ENCODE peak calls at places on chromosomes 11 and 22, in nine cellular contexts. B is T1000, P is neural progenitor cell, M is NCI-H2081, G is small intestine, E is mammary epithelial cell, O is mesendoderm, L is Calu3, T is KG1. N is an unnamed sample.

GRCh38 chr22:45966320-45966891 is 10.6 kb downstream of the WNT7B start:
- DNase-seq in B (no peak), P (no peak), M (peak), G (no peak), E (no peak), O (no peak), L (peak), T (peak), N (no peak)

GRCh38 chr22:42273855-42274451 is 3.5 kb upstream of the TCF20 start:
- DNase-seq in B (no peak), P (peak), M (no peak), G (no peak), E (no peak), O (peak), L (no peak), T (no peak), N (no peak)

GRCh38 chr11:5449023-5449422 is at the start of gene OR51I2:
- DNase-seq in B (no peak), P (no peak), M (no peak), G (no peak), E (no peak), O (no peak), L (no peak), T (no peak), N (no peak)

GRCh38 chr11:12075822-12076821 is 34.3 kb upstream of the MICAL2 start:
- DNase-seq in B (peak), P (no peak), M (no peak), G (no peak), E (peak), O (no peak), L (no peak), T (no peak), N (peak)

GRCh38 chr11:125626381-125626950 is 1.5 kb downstream of the CHEK1 start:
- DNase-seq in B (no peak), P (no peak), M (peak), G (peak), E (no peak), O (no peak), L (no peak), T (peak), N (peak)

GRCh38 chr11:72947229-72947628 is 133.0 kb downstream of the ATG16L2 start:
- DNase-seq in B (no peak), P (no peak), M (no peak), G (no peak), E (no peak), O (no peak), L (no peak), T (no peak), N (peak)

GRCh38 chr22:48380016-48380665 is 1447.5 kb downstream of the BRD1 start:
- DNase-seq in B (no peak), P (no peak), M (no peak), G (no peak), E (no peak), O (no peak), L (no peak), T (no peak), N (no peak)

GRCh38 chr11:26958005-26958404 is 35.9 kb upstream of the FIBIN start:
- DNase-seq in B (no peak), P (no peak), M (no peak), G (no peak), E (no peak), O (no peak), L (no peak), T (no peak), N (no peak)

GRCh38 chr11:27462543-27462942 is 10.0 kb downstream of the LGR4 start:
- DNase-seq in B (no peak), P (no peak), M (no peak), G (no peak), E (no peak), O (no peak), L (no peak), T (no peak), N (no peak)

N was measured in IMR-90.